ENCODE peak calls at places on chromosomes 12 and 14, in four cellular contexts. One of them, this sample, is unnamed.

GRCh38 chr14:61644834-61645233 is 50.5 kb upstream of the HIF1A start:
- DNase-seq in endothelial cell: no peak
- DNase-seq in activated CD8-positive, alpha-beta T cell treated with anti-CD3 and anti-CD28 coated beads, Interleukin-2, amount 10 ng/mL, durations not matched to agents 7 days and 5 days: no peak
- DNase-seq in sciatic nerve: no peak
- DNase-seq in this sample: no peak

GRCh38 chr12:72444125-72444524 is 172.0 kb downstream of the TRHDE start:
- DNase-seq in sciatic nerve: no peak
- DNase-seq in activated CD8-positive, alpha-beta T cell treated with anti-CD3 and anti-CD28 coated beads, Interleukin-2, amount 10 ng/mL, durations not matched to agents 7 days and 5 days: no peak
- DNase-seq in endothelial cell: no peak
- DNase-seq in this sample: no peak

GRCh38 chr14:100440207-100440631 is 117.1 kb downstream of the SLC25A47 start:
- DNase-seq in sciatic nerve: peak
- DNase-seq in endothelial cell: peak
- DNase-seq in activated CD8-positive, alpha-beta T cell treated with anti-CD3 and anti-CD28 coated beads, Interleukin-2, amount 10 ng/mL, durations not matched to agents 7 days and 5 days: peak
- DNase-seq in this sample: no peak

GRCh38 chr12:76119887-76120286 is 35.4 kb upstream of the NAP1L1 start:
- DNase-seq in activated CD8-positive, alpha-beta T cell treated with anti-CD3 and anti-CD28 coated beads, Interleukin-2, amount 10 ng/mL, durations not matched to agents 7 days and 5 days: no peak
- DNase-seq in sciatic nerve: no peak
- DNase-seq in endothelial cell: no peak
- DNase-seq in this sample: no peak

GRCh38 chr14:51157012-51157411 is 62.1 kb upstream of the TRIM9 start:
- DNase-seq in activated CD8-positive, alpha-beta T cell treated with anti-CD3 and anti-CD28 coated beads, Interleukin-2, amount 10 ng/mL, durations not matched to agents 7 days and 5 days: no peak
- DNase-seq in sciatic nerve: no peak
- DNase-seq in endothelial cell: no peak
- DNase-seq in this sample: no peak

GRCh38 chr12:91877461-91878230 is 268.0 kb downstream of the BTG1 start:
- DNase-seq in sciatic nerve: no peak
- DNase-seq in activated CD8-positive, alpha-beta T cell treated with anti-CD3 and anti-CD28 coated beads, Interleukin-2, amount 10 ng/mL, durations not matched to agents 7 days and 5 days: no peak
- DNase-seq in endothelial cell: no peak
- DNase-seq in this sample: no peak

GRCh38 chr12:92537235-92537960 is 165.4 kb upstream of the PLEKHG7 start:
- DNase-seq in sciatic nerve: no peak
- DNase-seq in endothelial cell: no peak
- DNase-seq in activated CD8-positive, alpha-beta T cell treated with anti-CD3 and anti-CD28 coated beads, Interleukin-2, amount 10 ng/mL, durations not matched to agents 7 days and 5 days: no peak
- DNase-seq in this sample: no peak

GRCh38 chr14:81452766-81453165 is 52.6 kb upstream of the STON2 start:
- DNase-seq in sciatic nerve: no peak
- DNase-seq in endothelial cell: no peak
- DNase-seq in activated CD8-positive, alpha-beta T cell treated with anti-CD3 and anti-CD28 coated beads, Interleukin-2, amount 10 ng/mL, durations not matched to agents 7 days and 5 days: no peak
- DNase-seq in this sample: no peak

GRCh38 chr12:122635471-122635870 is 67.7 kb downstream of the HCAR2 start:
- DNase-seq in sciatic nerve: no peak
- DNase-seq in endothelial cell: no peak
- DNase-seq in activated CD8-positive, alpha-beta T cell treated with anti-CD3 and anti-CD28 coated beads, Interleukin-2, amount 10 ng/mL, durations not matched to agents 7 days and 5 days: no peak
- DNase-seq in this sample: no peak

GRCh38 chr12:124286414-124286813 is 8.5 kb upstream of the RFLNA start:
- DNase-seq in endothelial cell: no peak
- DNase-seq in sciatic nerve: no peak
- DNase-seq in activated CD8-positive, alpha-beta T cell treated with anti-CD3 and anti-CD28 coated beads, Interleukin-2, amount 10 ng/mL, durations not matched to agents 7 days and 5 days: no peak
- DNase-seq in this sample: no peak

GRCh38 chr14:60091550-60092511 is at the start of gene PCNX4:
- DNase-seq in sciatic nerve: peak
- DNase-seq in activated CD8-positive, alpha-beta T cell treated with anti-CD3 and anti-CD28 coated beads, Interleukin-2, amount 10 ng/mL, durations not matched to agents 7 days and 5 days: peak
- DNase-seq in endothelial cell: peak
- DNase-seq in this sample: peak

GRCh38 chr12:12561305-12562015 is 1.2 kb downstream of the DUSP16 start:
- DNase-seq in sciatic nerve: peak
- DNase-seq in endothelial cell: peak
- DNase-seq in activated CD8-positive, alpha-beta T cell treated with anti-CD3 and anti-CD28 coated beads, Interleukin-2, amount 10 ng/mL, durations not matched to agents 7 days and 5 days: peak
- DNase-seq in this sample: no peak

GRCh38 chr14:100981808-100982207 is 78.3 kb upstream of the RTL1 start:
- DNase-seq in endothelial cell: no peak
- DNase-seq in sciatic nerve: no peak
- DNase-seq in activated CD8-positive, alpha-beta T cell treated with anti-CD3 and anti-CD28 coated beads, Interleukin-2, amount 10 ng/mL, durations not matched to agents 7 days and 5 days: no peak
- DNase-seq in this sample: no peak

GRCh38 chr14:63473194-63473788 is 69.9 kb downstream of the PPP2R5E start:
- DNase-seq in sciatic nerve: no peak
- DNase-seq in endothelial cell: no peak
- DNase-seq in activated CD8-positive, alpha-beta T cell treated with anti-CD3 and anti-CD28 coated beads, Interleukin-2, amount 10 ng/mL, durations not matched to agents 7 days and 5 days: no peak
- DNase-seq in this sample: no peak

GRCh38 chr12:103269962-103270361 is 225.8 kb downstream of the C12orf42 start:
- DNase-seq in sciatic nerve: no peak
- DNase-seq in endothelial cell: no peak
- DNase-seq in activated CD8-positive, alpha-beta T cell treated with anti-CD3 and anti-CD28 coated beads, Interleukin-2, amount 10 ng/mL, durations not matched to agents 7 days and 5 days: no peak
- DNase-seq in this sample: no peak

GRCh38 chr14:45906257-45906656 is 653.3 kb upstream of the MIS18BP1 start:
- DNase-seq in sciatic nerve: no peak
- DNase-seq in endothelial cell: no peak
- DNase-seq in activated CD8-positive, alpha-beta T cell treated with anti-CD3 and anti-CD28 coated beads, Interleukin-2, amount 10 ng/mL, durations not matched to agents 7 days and 5 days: no peak
- DNase-seq in this sample: no peak

GRCh38 chr12:58919271-58920101 is 818 bp downstream of the LRIG3 start:
- DNase-seq in sciatic nerve: peak
- DNase-seq in activated CD8-positive, alpha-beta T cell treated with anti-CD3 and anti-CD28 coated beads, Interleukin-2, amount 10 ng/mL, durations not matched to agents 7 days and 5 days: no peak
- DNase-seq in endothelial cell: peak
- DNase-seq in this sample: no peak

GRCh38 chr12:91704446-91704845 is 441.2 kb downstream of the BTG1 start:
- DNase-seq in sciatic nerve: no peak
- DNase-seq in endothelial cell: no peak
- DNase-seq in activated CD8-positive, alpha-beta T cell treated with anti-CD3 and anti-CD28 coated beads, Interleukin-2, amount 10 ng/mL, durations not matched to agents 7 days and 5 days: no peak
- DNase-seq in this sample: no peak

GRCh38 chr12:7171854-7172253 is 17.6 kb upstream of the PEX5 start:
- DNase-seq in activated CD8-positive, alpha-beta T cell treated with anti-CD3 and anti-CD28 coated beads, Interleukin-2, amount 10 ng/mL, durations not matched to agents 7 days and 5 days: no peak
- DNase-seq in sciatic nerve: no peak
- DNase-seq in endothelial cell: no peak
- DNase-seq in this sample: no peak

GRCh38 chr14:44912041-44912869 is 49.5 kb downstream of the KLHL28 start:
- DNase-seq in sciatic nerve: no peak
- DNase-seq in activated CD8-positive, alpha-beta T cell treated with anti-CD3 and anti-CD28 coated beads, Interleukin-2, amount 10 ng/mL, durations not matched to agents 7 days and 5 days: no peak
- DNase-seq in endothelial cell: peak
- DNase-seq in this sample: no peak

This sample was measured in BJ.